ENCODE peak calls at places on chromosome 4, in ten cellular contexts. B is GF-D8; P is LHCN-M2; A is posterior vena cava; J is Ammon's horn; H is AG08395; E is SW 1271; R is AG09319; S is activated T-helper 1 cell treated with anti-CD3 and anti-CD28 coated beads, Interleukin-12 subunit alpha, Interleukin-12 subunit beta, Interleukin-2, Interleukin-4 antibody, amounts not matched to agents 30 ng/mL and 10 ng/mL and 1 ng/mL, durations not matched to agents 14 hours and 24 hours and 36 hours; C is RPMI8226. Z is an unnamed sample.

GRCh38 chr4:75289843-75290616 is 224.2 kb downstream of the RCHY1 start:
- DNase-seq in B (no peak), P (peak), A (no peak), J (peak), H (no peak), E (no peak), R (no peak), S (no peak), C (peak), Z (no peak)

GRCh38 chr4:129144755-129145206 is 48.8 kb downstream of the C4orf33 start:
- DNase-seq in B (no peak), P (no peak), A (no peak), J (no peak), H (no peak), E (no peak), R (peak), S (no peak), C (no peak), Z (peak)

GRCh38 chr4:26397086-26397485 is 76.3 kb downstream of the RBPJ start:
- DNase-seq in B (no peak), P (no peak), A (no peak), J (no peak), H (no peak), E (no peak), R (no peak), S (no peak), C (no peak), Z (no peak)

GRCh38 chr4:56995525-56995924 is 16.8 kb downstream of the POLR2B start:
- DNase-seq in B (no peak), P (peak), A (no peak), J (peak), H (peak), E (no peak), R (peak), S (no peak), C (no peak), Z (no peak)

GRCh38 chr4:98617358-98618047 is 40.9 kb downstream of the TSPAN5 start:
- DNase-seq in B (no peak), P (peak), A (no peak), J (no peak), H (no peak), E (no peak), R (no peak), S (no peak), C (no peak), Z (no peak)

GRCh38 chr4:1342003-1342402 is 5.0 kb upstream of the UVSSA start:
- DNase-seq in B (no peak), P (peak), A (no peak), J (no peak), H (no peak), E (no peak), R (no peak), S (no peak), C (no peak), Z (no peak)

GRCh38 chr4:14562901-14563300 is 439.4 kb upstream of the CPEB2 start:
- DNase-seq in B (no peak), P (no peak), A (no peak), J (no peak), H (no peak), E (no peak), R (no peak), S (no peak), C (no peak), Z (no peak)

GRCh38 chr4:16573181-16573580 is 325.3 kb downstream of the LDB2 start:
- DNase-seq in B (no peak), P (no peak), A (no peak), J (no peak), H (peak), E (no peak), R (no peak), S (no peak), C (no peak), Z (peak)

GRCh38 chr4:134089885-134090284 is 111.7 kb downstream of the PABPC4L start:
- DNase-seq in B (no peak), P (no peak), A (no peak), J (no peak), H (no peak), E (no peak), R (no peak), S (no peak), C (no peak), Z (no peak)

GRCh38 chr4:53551963-53552362 is 39.3 kb downstream of the LNX1 start:
- DNase-seq in B (no peak), P (no peak), A (no peak), J (no peak), H (peak), E (no peak), R (no peak), S (no peak), C (no peak), Z (no peak)

GRCh38 chr4:34176609-34177008 is 2067.7 kb downstream of the ARAP2 start:
- DNase-seq in B (no peak), P (no peak), A (no peak), J (no peak), H (no peak), E (no peak), R (no peak), S (no peak), C (no peak), Z (no peak)

GRCh38 chr4:152679414-152680281 is at the start of gene TMEM154:
- DNase-seq in B (peak), P (peak), A (peak), J (peak), H (peak), E (no peak), R (no peak), S (peak), C (peak), Z (peak)

GRCh38 chr4:153542835-153543234 is 76.7 kb downstream of the TMEM131L start:
- DNase-seq in B (no peak), P (no peak), A (no peak), J (no peak), H (no peak), E (no peak), R (no peak), S (no peak), C (no peak), Z (no peak)

GRCh38 chr4:26131053-26131452 is 189.8 kb upstream of the RBPJ start:
- DNase-seq in B (no peak), P (no peak), A (no peak), J (no peak), H (no peak), E (no peak), R (no peak), S (no peak), C (no peak), Z (no peak)

GRCh38 chr4:107219681-107220080 is 183.6 kb upstream of the DKK2 start:
- DNase-seq in B (no peak), P (no peak), A (no peak), J (no peak), H (no peak), E (no peak), R (no peak), S (no peak), C (no peak), Z (no peak)

GRCh38 chr4:120921456-120922389 is 803 bp downstream of the PRDM5 start:
- DNase-seq in B (no peak), P (peak), A (peak), J (peak), H (peak), E (peak), R (peak), S (peak), C (peak), Z (peak)